ENCODE peak calls at places on chromosomes 13 and 19, in five cellular contexts. V is OCI-LY7, R is GM23338, Y is neural progenitor cell, D is GM23248. L is an unnamed sample. For H3K4me1, the result is how much of the 10 kb centered on the place peaks cover.

GRCh38 chr13:44374348-44374712 is 706 bp downstream of the SERP2 start:
- DNase-seq in V (no peak), R (no peak), Y (no peak), D (no peak), L (no peak)

GRCh38 chr13:48843630-48844380 is 131.9 kb upstream of the FNDC3A start:
- DNase-seq in V (no peak), R (no peak), Y (no peak), D (no peak), L (no peak)

GRCh38 chr19:45306522-45307027 is 16.1 kb downstream of the CKM start:
- DNase-seq in V (no peak), R (peak), Y (no peak), D (no peak), L (no peak)

GRCh38 chr19:17097593-17098126 is 22.1 kb downstream of the MYO9B start:
- DNase-seq in V (no peak), R (no peak), Y (no peak), D (peak), L (peak)

GRCh38 chr19:45947926-45948325 is 25.7 kb downstream of the NOVA2 start:
- DNase-seq in V (no peak), R (no peak), Y (no peak), D (peak), L (no peak)

GRCh38 chr13:69008503-69008902 is 1099.1 kb upstream of the ATXN8OS start:
- DNase-seq in V (no peak), R (no peak), Y (no peak), D (no peak), L (no peak)

GRCh38 chr19:17605117-17605516 is 49.7 kb downstream of the COLGALT1 start:
- DNase-seq in V (no peak), R (no peak), Y (no peak), D (no peak), L (no peak)

GRCh38 chr13:86476656-86477055 is 677.4 kb upstream of the SLITRK6 start:
- DNase-seq in V (no peak), R (no peak), Y (no peak), D (no peak), L (no peak)

GRCh38 chr13:24982333-24982999 is 113.5 kb upstream of the PABPC3 start:
- DNase-seq in V (no peak), R (no peak), Y (no peak), D (no peak), L (no peak)

DNA sequence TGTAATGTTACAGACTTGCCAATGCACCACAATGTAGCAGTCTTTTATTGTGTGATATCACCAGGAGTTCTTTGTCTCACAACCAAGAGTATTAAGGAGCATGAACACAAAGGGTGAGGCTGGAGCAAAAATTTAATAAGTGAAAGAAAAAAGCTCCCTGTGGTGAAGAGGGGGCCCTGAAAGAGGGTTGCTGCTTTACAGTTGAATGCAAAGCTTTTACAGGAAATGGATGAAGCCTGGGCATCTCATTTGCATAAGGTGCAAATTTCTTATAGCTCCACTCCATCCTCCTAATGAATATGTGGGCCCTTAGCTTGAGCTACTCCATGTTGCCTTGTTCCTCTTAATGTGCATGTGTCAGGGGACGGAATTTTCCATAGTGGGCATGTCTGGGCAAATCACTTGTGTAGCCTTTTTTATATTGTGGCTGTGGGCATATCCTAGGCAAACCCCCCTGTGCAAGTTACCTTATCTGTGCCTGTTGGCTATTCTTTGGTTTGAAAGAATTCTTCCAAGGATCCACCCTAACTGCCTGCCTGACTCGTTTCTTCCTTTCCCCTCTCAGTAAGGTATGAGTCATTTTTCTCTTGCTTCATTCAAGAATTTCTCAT is 45.3 kb upstream of the TRPC4 start:
- DNase-seq in V (no peak), R (peak), Y (peak), D (peak), L (no peak)
- TF ChIP-seq EZH2phosphoT487 in V (no peak), R (no peak), Y (no peak), D (no peak), L (no peak)

DNA sequence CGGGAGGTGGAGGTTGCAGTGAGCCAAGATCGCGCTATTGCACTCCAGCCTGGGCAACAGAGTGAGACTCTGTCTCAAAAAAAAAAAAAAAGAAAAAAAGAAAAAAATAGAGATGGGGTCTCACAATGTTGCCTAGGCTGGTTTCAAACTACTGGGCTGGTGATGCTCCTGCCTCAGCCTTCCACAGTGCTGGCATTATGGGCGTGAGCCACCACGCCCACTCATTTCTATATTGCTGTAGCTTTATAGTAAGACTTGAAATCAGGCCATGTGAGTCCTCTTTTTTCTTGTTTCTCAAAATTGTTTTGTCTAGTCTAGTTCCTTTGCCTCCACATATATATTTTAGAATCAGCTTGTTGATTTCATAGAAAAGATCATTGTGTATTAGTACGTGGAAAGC is 18.3 kb downstream of the DNM2 start:
- DNase-seq in V (no peak), R (no peak), Y (no peak), D (no peak), L (no peak)
- H3K4me1 ChIP-seq in V (half or more), R (under half), Y (under half), D (under half), L (under half)

GRCh38 chr13:41308241-41308640 is 2.8 kb upstream of the NAA16 start:
- DNase-seq in V (no peak), R (no peak), Y (no peak), D (no peak), L (no peak)

GRCh38 chr13:41313117-41313516 is 2.0 kb downstream of the NAA16 start:
- DNase-seq in V (no peak), R (no peak), Y (peak), D (no peak), L (no peak)

GRCh38 chr13:41310963-41311606 is at the start of gene NAA16:
- DNase-seq in V (peak), R (peak), Y (peak), D (peak), L (peak)

GRCh38 chr13:41313659-41314197 is 2.7 kb downstream of the NAA16 start:
- DNase-seq in V (no peak), R (no peak), Y (no peak), D (no peak), L (no peak)

GRCh38 chr13:41311607-41312500 is 787 bp downstream of the NAA16 start:
- DNase-seq in V (peak), R (peak), Y (peak), D (peak), L (peak)
- TF ChIP-seq EZH2phosphoT487 in V (no peak), R (no peak), Y (no peak), D (no peak), L (no peak)

DNA sequence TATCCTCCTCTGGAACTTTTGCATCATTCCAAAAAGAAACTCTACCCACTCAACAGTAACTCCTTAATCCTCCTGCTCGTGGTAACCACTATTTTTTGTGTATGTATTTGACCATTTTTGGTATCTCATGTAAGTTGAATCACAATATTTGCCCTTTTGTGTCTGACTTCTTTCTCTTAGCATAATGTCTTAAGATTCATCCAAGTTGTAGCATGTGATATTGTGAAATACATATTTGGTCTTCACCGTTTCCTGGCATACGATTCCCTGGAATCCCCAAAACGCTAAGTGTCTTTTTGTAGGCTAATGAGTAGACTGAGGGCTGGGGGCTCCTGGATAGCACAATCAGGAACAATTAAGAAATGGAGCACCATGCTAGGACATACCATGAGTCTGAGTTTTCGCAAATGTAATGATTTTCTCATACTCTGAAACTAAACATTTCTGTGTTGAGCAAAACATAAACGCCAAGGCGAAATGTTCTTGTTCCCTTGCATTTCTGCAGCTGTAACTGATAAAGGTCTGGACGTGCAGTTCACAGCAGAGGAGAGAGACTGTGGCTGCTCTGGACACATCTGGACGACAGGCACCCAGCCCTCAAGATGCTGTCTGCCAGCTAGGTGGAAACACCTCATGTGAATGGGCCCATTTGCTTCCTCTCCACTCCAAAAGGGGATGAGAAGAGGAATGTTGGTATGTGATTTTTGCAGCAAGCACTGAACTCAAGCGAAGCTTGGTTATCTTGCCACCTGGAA is 38.4 kb downstream of the BRD4 start:
- DNase-seq in V (no peak), R (peak), Y (no peak), D (peak), L (no peak)
- H3K4me1 ChIP-seq in V (half or more), R (half or more), Y (under half), D (half or more), L (half or more)

DNA sequence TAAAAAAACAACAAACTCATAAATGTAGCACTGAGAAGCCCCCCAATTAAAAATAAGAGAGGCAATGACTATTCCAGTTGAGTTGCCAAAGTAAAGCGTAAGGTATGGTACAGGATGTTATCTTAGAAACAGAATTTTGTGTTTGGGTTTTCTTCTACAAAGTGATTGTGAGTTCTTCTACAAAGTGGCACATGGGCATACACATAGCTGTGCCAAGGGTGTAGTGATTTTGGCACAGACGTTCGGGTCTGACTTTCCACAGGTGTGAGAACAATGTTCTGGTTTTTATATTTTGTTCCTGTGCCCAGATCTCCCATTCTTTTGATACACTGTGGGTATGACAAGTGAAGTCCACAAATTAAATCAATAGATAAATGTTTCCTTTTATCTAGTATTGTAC is 190.1 kb upstream of the CSNK1A1L start:
- DNase-seq in V (no peak), R (no peak), Y (no peak), D (no peak), L (no peak)
- TF ChIP-seq EZH2phosphoT487 in V (no peak), R (no peak), Y (no peak), D (no peak), L (no peak)

GRCh38 chr13:113211774-113212173 is 2.4 kb downstream of the CUL4A start:
- DNase-seq in V (peak), R (peak), Y (peak), D (no peak), L (no peak)

GRCh38 chr13:113220141-113220598 is 10.8 kb downstream of the CUL4A start:
- DNase-seq in V (no peak), R (peak), Y (no peak), D (no peak), L (peak)

GRCh38 chr13:113219311-113219940 is 10.0 kb downstream of the CUL4A start:
- DNase-seq in V (no peak), R (no peak), Y (no peak), D (peak), L (peak)

GRCh38 chr13:113220877-113221276 is 11.5 kb downstream of the CUL4A start:
- DNase-seq in V (no peak), R (peak), Y (peak), D (no peak), L (no peak)

GRCh38 chr13:113216165-113217056 is 7.0 kb downstream of the CUL4A start:
- DNase-seq in V (no peak), R (peak), Y (peak), D (peak), L (peak)
- H3K4me1 ChIP-seq in V (under half), R (under half), Y (under half), D (under half), L (under half)

GRCh38 chr19:5060591-5061339 is 91.9 kb downstream of the KDM4B start:
- DNase-seq in V (no peak), R (no peak), Y (peak), D (no peak), L (no peak)

GRCh38 chr19:5057860-5058259 is 88.9 kb downstream of the KDM4B start:
- DNase-seq in V (peak), R (peak), Y (peak), D (peak), L (no peak)

GRCh38 chr19:5059191-5059579 is 90.3 kb downstream of the KDM4B start:
- DNase-seq in V (no peak), R (no peak), Y (peak), D (peak), L (no peak)

GRCh38 chr19:5059767-5060166 is 90.9 kb downstream of the KDM4B start:
- DNase-seq in V (no peak), R (no peak), Y (no peak), D (no peak), L (no peak)

DNA sequence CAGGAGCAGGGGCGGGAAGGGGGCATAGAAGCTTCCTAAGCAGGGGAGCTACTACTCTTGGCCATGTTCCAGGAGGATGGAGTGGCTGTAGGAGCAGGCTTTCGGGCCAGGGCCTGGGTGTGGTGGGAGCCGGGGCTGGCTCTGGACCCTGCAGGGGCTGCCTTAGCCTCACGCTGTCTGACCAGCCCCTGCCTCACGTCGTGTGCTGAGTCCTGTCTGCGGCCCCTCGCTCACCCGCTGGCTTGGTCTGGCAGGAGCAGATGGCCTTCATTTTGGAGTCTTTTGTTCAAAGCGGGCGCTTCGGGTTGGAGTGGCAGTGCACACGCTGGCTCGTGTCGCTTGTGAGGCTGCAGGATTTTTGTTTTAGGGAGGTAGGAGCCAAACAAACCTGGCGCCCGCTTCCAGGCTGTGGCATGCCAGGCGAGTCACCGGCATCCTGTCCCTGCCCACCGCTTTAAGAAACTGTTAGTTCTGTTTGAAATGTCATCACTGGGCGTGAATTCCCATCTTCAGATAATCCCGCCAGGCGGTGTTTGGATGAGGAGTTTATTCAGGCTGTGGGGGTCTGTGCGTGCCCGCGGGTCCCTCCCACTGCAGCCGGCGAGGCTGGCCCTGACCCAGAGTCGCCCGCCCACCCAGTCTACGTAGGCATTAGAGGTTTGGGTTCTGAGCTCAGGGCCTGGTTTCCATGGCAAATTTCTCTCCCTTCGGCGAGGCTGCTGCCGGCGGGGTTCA is 89.7 kb downstream of the KDM4B start:
- DNase-seq in V (no peak), R (no peak), Y (no peak), D (peak), L (no peak)
- TF ChIP-seq EZH2phosphoT487 in V (no peak), R (no peak), Y (no peak), D (no peak), L (no peak)